ENCODE peak calls at places on chromosomes 3 and 15, in four cellular contexts. B, S, F and I are unnamed samples.

GRCh38 chr15:39852237-39852636 is 67.8 kb downstream of the GPR176 start:
- DNase-seq in B (no peak), S (no peak), F (no peak), I (no peak)

GRCh38 chr3:134201201-134202130 is 49.2 kb downstream of the RYK start:
- DNase-seq in B (no peak), S (no peak), F (no peak), I (no peak)

GRCh38 chr3:160449660-160450598 is at the start of gene TRIM59:
- DNase-seq in B (peak), S (peak), F (peak), I (peak)

GRCh38 chr15:88835646-88836045 is 32.4 kb downstream of the ACAN start:
- DNase-seq in B (no peak), S (no peak), F (no peak), I (no peak)

GRCh38 chr15:25624504-25625172 is 185.8 kb upstream of the UBE3A start:
- DNase-seq in B (no peak), S (no peak), F (no peak), I (no peak)

GRCh38 chr3:130354430-130354829 is 9.0 kb downstream of the COL6A5 start:
- DNase-seq in B (no peak), S (no peak), F (peak), I (no peak)

GRCh38 chr3:171461087-171461917 is 1.1 kb upstream of the TNIK start:
- DNase-seq in B (peak), S (no peak), F (no peak), I (no peak)

GRCh38 chr15:99508807-99509311 is 56.9 kb upstream of the MEF2A start:
- DNase-seq in B (no peak), S (no peak), F (no peak), I (no peak)

GRCh38 chr3:39990532-39990931 is 181.1 kb downstream of the MYRIP start:
- DNase-seq in B (peak), S (peak), F (peak), I (peak)

GRCh38 chr3:157746391-157746790 is 243.2 kb upstream of the VEPH1 start:
- DNase-seq in B (no peak), S (no peak), F (no peak), I (no peak)

GRCh38 chr3:39193391-39193790 is 996 bp upstream of the XIRP1 start:
- DNase-seq in B (no peak), S (no peak), F (no peak), I (no peak)

GRCh38 chr15:101807345-101807945 is 4.1 kb downstream of the OR4F6 start:
- DNase-seq in B (no peak), S (no peak), F (no peak), I (no peak)

GRCh38 chr3:102206506-102207145 is 228.2 kb upstream of the ZPLD1 start:
- DNase-seq in B (no peak), S (no peak), F (no peak), I (no peak)

DNA sequence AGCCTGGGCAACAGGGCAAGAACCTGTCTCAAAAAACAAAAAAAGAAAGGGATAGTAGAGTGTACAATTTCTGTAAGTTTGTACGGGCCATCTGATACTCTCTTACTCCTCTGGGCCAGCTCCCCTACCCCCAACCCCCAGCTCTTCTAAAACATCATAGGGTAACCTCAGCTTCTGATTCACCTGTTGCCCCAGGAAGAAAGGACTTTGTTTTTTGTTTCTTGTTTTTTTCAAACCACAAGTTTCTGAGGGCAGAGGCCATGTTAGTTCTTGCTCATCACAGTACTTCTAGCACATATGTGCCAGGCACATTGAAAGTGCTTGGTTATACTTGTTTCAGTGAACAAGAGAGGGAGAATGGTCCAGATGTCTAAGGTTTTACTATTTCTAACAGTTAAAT is 20.2 kb downstream of the ATOSA start:
- DNase-seq in B (no peak), S (no peak), F (no peak), I (no peak)
- TF ChIP-seq ELF4 in B (no peak), S (no peak), F (no peak), I (no peak)

GRCh38 chr3:70061111-70061510 is 61.6 kb downstream of the SAMMSON start:
- DNase-seq in B (no peak), S (no peak), F (no peak), I (no peak)
- TF ChIP-seq ELF4 in B (no peak), S (no peak), F (no peak), I (no peak)

GRCh38 chr3:52231502-52232278 is 6.2 kb upstream of the TLR9 start:
- DNase-seq in B (peak), S (no peak), F (peak), I (peak)
- TF ChIP-seq ELF4 in B (no peak), S (no peak), F (no peak), I (no peak)

DNA sequence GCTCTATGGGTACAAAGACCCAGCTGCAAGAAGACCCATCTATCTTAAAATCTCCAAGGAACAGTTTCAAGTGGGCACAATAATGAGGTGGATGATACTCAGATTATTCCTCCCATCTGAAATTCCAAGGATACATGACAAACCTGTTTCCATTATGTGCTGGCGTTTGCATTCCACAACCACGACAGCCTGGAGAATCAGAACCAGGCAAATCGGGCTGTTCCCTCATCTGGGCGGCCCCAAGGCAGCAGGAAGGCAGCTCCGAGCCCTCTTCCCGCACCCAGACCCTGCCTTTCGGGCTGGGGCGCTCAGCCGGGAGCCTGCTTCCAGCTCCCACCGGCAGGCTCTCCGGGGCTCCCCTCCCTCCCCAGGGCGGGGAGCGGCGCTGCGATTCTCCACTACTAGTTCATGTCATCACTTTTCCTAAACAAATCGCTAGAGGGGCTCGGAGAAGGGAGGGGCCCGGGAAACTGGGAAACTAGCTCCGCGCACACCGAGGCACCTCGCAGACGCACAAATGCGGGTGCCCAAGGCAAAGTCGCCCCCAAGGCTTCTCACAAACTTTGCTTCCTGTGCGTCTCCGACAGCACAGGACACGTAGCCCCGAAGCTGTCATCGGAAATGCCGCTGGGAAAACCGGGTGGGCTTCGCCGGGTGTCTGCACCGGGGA is at the start of gene MGLL:
- DNase-seq in B (peak), S (no peak), F (no peak), I (peak)
- TF ChIP-seq ELF4 in B (no peak), S (no peak), F (no peak), I (no peak)

GRCh38 chr3:136305879-136306278 is 55.7 kb downstream of the PCCB start:
- DNase-seq in B (no peak), S (no peak), F (no peak), I (no peak)
- TF ChIP-seq ELF4 in B (no peak), S (no peak), F (no peak), I (no peak)

DNA sequence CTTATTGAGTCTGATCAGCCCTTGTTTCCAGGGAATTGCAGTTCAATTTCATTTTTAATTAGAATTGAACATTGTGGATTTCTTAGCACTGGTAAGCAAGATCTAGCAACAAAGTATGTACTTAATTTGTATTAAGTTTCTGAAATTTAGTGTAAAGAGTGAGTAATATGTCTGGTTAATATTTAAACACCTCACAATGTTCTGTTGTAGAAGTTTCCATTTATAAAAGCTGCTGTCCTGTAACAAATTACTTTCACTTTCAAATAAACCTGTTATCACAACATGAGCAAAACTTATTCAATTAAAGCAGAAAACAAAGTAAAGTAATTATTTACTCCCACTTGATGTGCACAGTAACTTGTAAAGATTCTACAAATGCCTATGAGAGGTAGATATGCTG is 448.5 kb downstream of the NAALADL2 start:
- DNase-seq in B (no peak), S (no peak), F (no peak), I (no peak)
- TF ChIP-seq ELF4 in B (no peak), S (no peak), F (no peak), I (no peak)

GRCh38 chr3:150015906-150016305 is 45.2 kb upstream of the PFN2 start:
- DNase-seq in B (no peak), S (no peak), F (no peak), I (no peak)

GRCh38 chr3:150023239-150023636 is 52.5 kb upstream of the PFN2 start:
- DNase-seq in B (no peak), S (no peak), F (no peak), I (no peak)

GRCh38 chr3:150022406-150023238 is 51.9 kb upstream of the PFN2 start:
- DNase-seq in B (no peak), S (no peak), F (no peak), I (no peak)

GRCh38 chr3:150014782-150015181 is 44.1 kb upstream of the PFN2 start:
- DNase-seq in B (no peak), S (no peak), F (no peak), I (no peak)

GRCh38 chr3:150020527-150020926 is 49.8 kb upstream of the PFN2 start:
- DNase-seq in B (no peak), S (no peak), F (no peak), I (no peak)
- TF ChIP-seq ELF4 in B (no peak), S (no peak), F (no peak), I (no peak)